ENCODE peak calls at places on chromosomes 13 and 19, in ten cellular contexts. One of them, this sample, is unnamed.

GRCh38 chr19:37855098-37855497 is 51.3 kb downstream of the WDR87 start:
- DNase-seq in Caco-2: no peak
- DNase-seq in upper lobe of right lung: no peak
- DNase-seq in prostate gland: peak; percentile 4
- DNase-seq in fibroblast of the aortic adventitia: peak; percentile 20
- DNase-seq in astrocyte: peak; percentile 47
- DNase-seq in ascending aorta: no peak
- DNase-seq in IMR-90: peak; percentile 17
- DNase-seq in ovary: no peak
- DNase-seq in neural progenitor cell: no peak
- DNase-seq in this sample: peak; percentile 12

GRCh38 chr13:25871389-25872125 is 180.3 kb downstream of the SHISA2 start:
- DNase-seq in astrocyte: no peak
- DNase-seq in IMR-90: no peak
- DNase-seq in prostate gland: no peak
- DNase-seq in Caco-2: no peak
- DNase-seq in ovary: no peak
- DNase-seq in ascending aorta: no peak
- DNase-seq in upper lobe of right lung: no peak
- DNase-seq in neural progenitor cell: no peak
- DNase-seq in fibroblast of the aortic adventitia: no peak
- DNase-seq in this sample: no peak

GRCh38 chr13:37225414-37226047 is 120.1 kb upstream of the CSNK1A1L start:
- DNase-seq in ascending aorta: no peak
- DNase-seq in astrocyte: peak; percentile 70
- DNase-seq in ovary: no peak
- DNase-seq in Caco-2: no peak
- DNase-seq in upper lobe of right lung: no peak
- DNase-seq in IMR-90: peak; percentile 62
- DNase-seq in neural progenitor cell: no peak
- DNase-seq in fibroblast of the aortic adventitia: peak; percentile 89
- DNase-seq in prostate gland: no peak
- DNase-seq in this sample: peak; percentile 82

GRCh38 chr13:19085258-19085657 is 96.4 kb downstream of the TUBA3C start:
- DNase-seq in Caco-2: no peak
- DNase-seq in astrocyte: no peak
- DNase-seq in neural progenitor cell: no peak
- DNase-seq in fibroblast of the aortic adventitia: no peak
- DNase-seq in prostate gland: no peak
- DNase-seq in IMR-90: no peak
- DNase-seq in ovary: no peak
- DNase-seq in ascending aorta: no peak
- DNase-seq in upper lobe of right lung: no peak
- DNase-seq in this sample: no peak

GRCh38 chr19:49879243-49879960 is 1.9 kb downstream of the TBC1D17 start:
- DNase-seq in ascending aorta: no peak
- DNase-seq in Caco-2: no peak
- DNase-seq in neural progenitor cell: no peak
- DNase-seq in astrocyte: no peak
- DNase-seq in IMR-90: no peak
- DNase-seq in prostate gland: no peak
- DNase-seq in upper lobe of right lung: no peak
- DNase-seq in ovary: peak; percentile 45
- DNase-seq in fibroblast of the aortic adventitia: no peak
- DNase-seq in this sample: no peak

GRCh38 chr13:49052801-49053200 is 77.1 kb downstream of the FNDC3A start:
- DNase-seq in fibroblast of the aortic adventitia: no peak
- DNase-seq in ascending aorta: no peak
- DNase-seq in ovary: no peak
- DNase-seq in IMR-90: peak; percentile 24
- DNase-seq in astrocyte: peak; percentile 21
- DNase-seq in prostate gland: no peak
- DNase-seq in upper lobe of right lung: no peak
- DNase-seq in neural progenitor cell: no peak
- DNase-seq in Caco-2: no peak
- DNase-seq in this sample: no peak

GRCh38 chr13:19567820-19568534 is 6.6 kb upstream of the TPTE2 start:
- DNase-seq in ovary: no peak
- DNase-seq in Caco-2: no peak
- DNase-seq in astrocyte: no peak
- DNase-seq in prostate gland: no peak
- DNase-seq in fibroblast of the aortic adventitia: no peak
- DNase-seq in neural progenitor cell: no peak
- DNase-seq in IMR-90: no peak
- DNase-seq in upper lobe of right lung: no peak
- DNase-seq in ascending aorta: no peak
- DNase-seq in this sample: no peak

GRCh38 chr19:51372649-51373504 is at the start of gene NKG7:
- DNase-seq in Caco-2: no peak
- DNase-seq in fibroblast of the aortic adventitia: no peak
- DNase-seq in upper lobe of right lung: no peak
- DNase-seq in astrocyte: no peak
- DNase-seq in neural progenitor cell: no peak
- DNase-seq in ascending aorta: no peak
- DNase-seq in prostate gland: no peak
- DNase-seq in IMR-90: no peak
- DNase-seq in ovary: no peak
- DNase-seq in this sample: no peak

GRCh38 chr13:39777527-39778061 is 122.1 kb downstream of the COG6 start:
- DNase-seq in neural progenitor cell: peak; percentile 41
- DNase-seq in astrocyte: peak; percentile 95
- DNase-seq in prostate gland: no peak
- DNase-seq in IMR-90: peak; percentile 90
- DNase-seq in Caco-2: peak; percentile 20
- DNase-seq in upper lobe of right lung: no peak
- DNase-seq in fibroblast of the aortic adventitia: peak; percentile 84
- DNase-seq in ovary: no peak
- DNase-seq in ascending aorta: no peak
- DNase-seq in this sample: peak; percentile 94

GRCh38 chr19:7874080-7874856 is at the start of gene PRR36:
- DNase-seq in prostate gland: peak; percentile 69
- DNase-seq in ovary: peak; percentile 37
- DNase-seq in Caco-2: peak; percentile 75
- DNase-seq in fibroblast of the aortic adventitia: no peak
- DNase-seq in IMR-90: no peak
- DNase-seq in upper lobe of right lung: peak; percentile 89
- DNase-seq in neural progenitor cell: peak; percentile 92
- DNase-seq in astrocyte: no peak
- DNase-seq in ascending aorta: no peak
- DNase-seq in this sample: no peak

GRCh38 chr19:6654347-6655310 is 15.3 kb downstream of the TNFSF14 start:
- DNase-seq in upper lobe of right lung: no peak
- DNase-seq in astrocyte: no peak
- DNase-seq in fibroblast of the aortic adventitia: no peak
- DNase-seq in ovary: no peak
- DNase-seq in Caco-2: no peak
- DNase-seq in ascending aorta: no peak
- DNase-seq in prostate gland: no peak
- DNase-seq in neural progenitor cell: no peak
- DNase-seq in IMR-90: no peak
- DNase-seq in this sample: no peak

GRCh38 chr13:65656740-65657329 is 1573.3 kb downstream of the PCDH9 start:
- DNase-seq in astrocyte: peak; percentile 3
- DNase-seq in neural progenitor cell: no peak
- DNase-seq in prostate gland: no peak
- DNase-seq in Caco-2: no peak
- DNase-seq in fibroblast of the aortic adventitia: peak; percentile 57
- DNase-seq in upper lobe of right lung: no peak
- DNase-seq in ascending aorta: no peak
- DNase-seq in IMR-90: peak; percentile 30
- DNase-seq in ovary: no peak
- DNase-seq in this sample: peak; percentile 22

GRCh38 chr13:41075034-41075433 is 13.7 kb downstream of the WBP4 start:
- DNase-seq in upper lobe of right lung: no peak
- DNase-seq in ascending aorta: no peak
- DNase-seq in neural progenitor cell: peak; percentile 46
- DNase-seq in prostate gland: peak; percentile 14
- DNase-seq in Caco-2: peak; percentile 41
- DNase-seq in astrocyte: no peak
- DNase-seq in IMR-90: peak; percentile 49
- DNase-seq in ovary: no peak
- DNase-seq in fibroblast of the aortic adventitia: peak; percentile 60
- DNase-seq in this sample: peak; percentile 31

GRCh38 chr13:113082198-113083021 is 23.2 kb upstream of the F7 start:
- DNase-seq in Caco-2: no peak
- DNase-seq in IMR-90: no peak
- DNase-seq in ascending aorta: no peak
- DNase-seq in fibroblast of the aortic adventitia: no peak
- DNase-seq in prostate gland: no peak
- DNase-seq in astrocyte: no peak
- DNase-seq in ovary: no peak
- DNase-seq in upper lobe of right lung: no peak
- DNase-seq in neural progenitor cell: no peak
- DNase-seq in this sample: no peak

GRCh38 chr19:17075860-17076538 is 422 bp downstream of the MYO9B start:
- DNase-seq in ovary: no peak
- DNase-seq in prostate gland: no peak
- DNase-seq in IMR-90: peak; percentile 33
- DNase-seq in Caco-2: peak; percentile 17
- DNase-seq in astrocyte: no peak
- DNase-seq in upper lobe of right lung: peak; percentile 78
- DNase-seq in ascending aorta: peak; percentile 77
- DNase-seq in fibroblast of the aortic adventitia: no peak
- DNase-seq in neural progenitor cell: peak; percentile 56
- DNase-seq in this sample: peak; percentile 10

GRCh38 chr19:58203814-58204475 is 21.1 kb downstream of the ZNF274 start:
- DNase-seq in ascending aorta: no peak
- DNase-seq in neural progenitor cell: no peak
- DNase-seq in IMR-90: no peak
- DNase-seq in astrocyte: no peak
- DNase-seq in prostate gland: no peak
- DNase-seq in Caco-2: no peak
- DNase-seq in fibroblast of the aortic adventitia: no peak
- DNase-seq in ovary: no peak
- DNase-seq in upper lobe of right lung: no peak
- DNase-seq in this sample: no peak

DNA sequence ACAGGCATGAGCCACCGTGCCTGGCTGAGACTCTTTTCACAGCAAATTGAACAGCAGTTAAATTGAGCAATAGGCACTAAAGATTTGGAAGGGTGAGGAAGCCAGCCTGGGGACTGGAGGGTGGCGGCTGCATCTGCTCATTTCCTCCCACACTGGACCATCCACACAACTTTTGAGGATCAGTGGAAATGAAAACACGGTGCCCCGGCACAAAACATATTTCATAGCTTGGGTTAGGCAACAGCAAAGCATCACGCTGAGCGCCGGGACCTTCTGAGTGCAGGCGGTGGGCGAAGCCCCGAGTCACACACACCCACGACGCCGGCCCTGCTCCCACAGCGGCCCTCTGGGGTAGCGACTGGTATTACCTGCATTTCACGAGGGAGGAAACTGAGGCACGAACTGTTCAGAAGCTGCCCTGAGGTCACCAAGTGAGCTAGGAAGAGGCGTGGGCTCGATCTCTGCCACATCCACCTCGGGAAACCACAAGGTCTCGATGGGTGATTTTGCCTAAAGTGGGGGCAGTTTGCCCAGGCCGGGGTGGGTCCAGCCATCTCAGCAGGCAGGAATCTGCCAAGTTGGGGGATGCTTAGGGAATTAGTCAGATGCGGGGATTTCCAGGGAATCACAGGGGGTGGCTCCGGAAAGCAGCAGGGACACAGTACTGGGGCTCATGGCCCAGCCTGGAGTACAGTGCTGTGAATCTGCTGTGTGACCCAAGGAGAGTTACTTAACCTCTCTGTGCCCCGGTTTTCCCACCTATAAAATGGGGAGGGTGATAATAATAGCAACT is 3.5 kb upstream of the SBNO2 start:
- DNase-seq in Caco-2: no peak
- DNase-seq in IMR-90: peak; percentile 97
- DNase-seq in fibroblast of the aortic adventitia: peak; percentile 97
- DNase-seq in prostate gland: no peak
- DNase-seq in ascending aorta: peak; percentile 85
- DNase-seq in upper lobe of right lung: peak; percentile 84
- DNase-seq in astrocyte: peak; percentile 95
- DNase-seq in neural progenitor cell: no peak
- DNase-seq in ovary: peak; percentile 25
- DNase-seq in this sample: peak; percentile 96
- H3K4me3 ChIP-seq in Caco-2: no peak overlapping the region
- H3K4me3 ChIP-seq in IMR-90: peak overlapping the region; percentile 4
- H3K4me3 ChIP-seq in fibroblast of the aortic adventitia: peak overlapping the region; percentile 36
- H3K4me3 ChIP-seq in prostate gland: no peak overlapping the region
- H3K4me3 ChIP-seq in ascending aorta: no peak overlapping the region
- H3K4me3 ChIP-seq in upper lobe of right lung: no peak overlapping the region
- H3K4me3 ChIP-seq in astrocyte: no peak overlapping the region
- H3K4me3 ChIP-seq in neural progenitor cell: no peak overlapping the region
- H3K4me3 ChIP-seq in ovary: no peak overlapping the region
- H3K4me3 ChIP-seq in this sample: no peak overlapping the region

GRCh38 chr13:54210397-54211050 is 1181.9 kb downstream of the OLFM4 start:
- DNase-seq in Caco-2: peak; percentile 3
- DNase-seq in ovary: no peak
- DNase-seq in prostate gland: peak; percentile 77
- DNase-seq in neural progenitor cell: peak; percentile 50
- DNase-seq in astrocyte: no peak
- DNase-seq in upper lobe of right lung: no peak
- DNase-seq in IMR-90: no peak
- DNase-seq in fibroblast of the aortic adventitia: no peak
- DNase-seq in ascending aorta: no peak
- DNase-seq in this sample: peak; percentile 69
- TF ChIP-seq CTCF in Caco-2: no peak
- TF ChIP-seq CTCF in ovary: no peak
- TF ChIP-seq CTCF in prostate gland: no peak
- TF ChIP-seq CTCF in neural progenitor cell: no peak
- TF ChIP-seq CTCF in astrocyte: no peak
- TF ChIP-seq CTCF in upper lobe of right lung: no peak
- TF ChIP-seq CTCF in IMR-90: no peak
- TF ChIP-seq CTCF in fibroblast of the aortic adventitia: no peak
- TF ChIP-seq CTCF in ascending aorta: no peak
- TF ChIP-seq CTCF in this sample: no peak

DNA sequence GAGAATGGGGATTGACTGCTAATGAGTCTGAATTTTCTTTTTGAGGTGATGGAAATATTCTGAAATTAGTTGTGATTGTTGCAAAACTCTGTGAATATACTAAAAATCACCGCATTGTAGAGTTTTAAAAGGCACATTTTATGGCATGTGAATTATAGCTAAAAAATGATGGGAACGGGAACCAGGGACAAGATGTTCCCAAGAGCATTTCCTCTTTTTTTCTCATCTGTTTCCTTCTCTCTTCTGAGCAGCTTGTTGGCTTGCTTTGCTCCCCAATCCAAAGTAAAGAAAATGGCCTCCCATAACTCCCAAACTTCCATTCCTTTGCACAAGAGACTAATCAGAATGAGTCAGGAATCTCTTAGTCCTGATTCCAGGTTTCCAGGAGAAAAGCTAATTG is 459.2 kb downstream of the TSHZ3 start:
- DNase-seq in upper lobe of right lung: no peak
- DNase-seq in fibroblast of the aortic adventitia: no peak
- DNase-seq in ascending aorta: no peak
- DNase-seq in ovary: no peak
- DNase-seq in IMR-90: no peak
- DNase-seq in neural progenitor cell: no peak
- DNase-seq in Caco-2: no peak
- DNase-seq in astrocyte: no peak
- DNase-seq in prostate gland: no peak
- DNase-seq in this sample: no peak
- H3K4me3 ChIP-seq in upper lobe of right lung: no peak overlapping the region
- H3K4me3 ChIP-seq in fibroblast of the aortic adventitia: no peak overlapping the region
- H3K4me3 ChIP-seq in ascending aorta: no peak overlapping the region
- H3K4me3 ChIP-seq in ovary: no peak overlapping the region
- H3K4me3 ChIP-seq in IMR-90: no peak overlapping the region
- H3K4me3 ChIP-seq in neural progenitor cell: no peak overlapping the region
- H3K4me3 ChIP-seq in Caco-2: no peak overlapping the region
- H3K4me3 ChIP-seq in astrocyte: no peak overlapping the region
- H3K4me3 ChIP-seq in prostate gland: no peak overlapping the region
- H3K4me3 ChIP-seq in this sample: no peak overlapping the region

GRCh38 chr13:77820431-77821149 is 98.0 kb downstream of the EDNRB start:
- DNase-seq in ascending aorta: no peak
- DNase-seq in fibroblast of the aortic adventitia: no peak
- DNase-seq in Caco-2: no peak
- DNase-seq in prostate gland: no peak
- DNase-seq in IMR-90: no peak
- DNase-seq in ovary: no peak
- DNase-seq in neural progenitor cell: no peak
- DNase-seq in astrocyte: no peak
- DNase-seq in upper lobe of right lung: no peak
- DNase-seq in this sample: no peak
- TF ChIP-seq CTCF in ascending aorta: no peak
- TF ChIP-seq CTCF in fibroblast of the aortic adventitia: peak; percentile 20
- TF ChIP-seq CTCF in Caco-2: peak; percentile 28
- TF ChIP-seq CTCF in prostate gland: no peak
- TF ChIP-seq CTCF in IMR-90: no peak
- TF ChIP-seq CTCF in ovary: no peak
- TF ChIP-seq CTCF in neural progenitor cell: peak; percentile 38
- TF ChIP-seq CTCF in astrocyte: no peak
- TF ChIP-seq CTCF in upper lobe of right lung: no peak
- TF ChIP-seq CTCF in this sample: no peak